ENCODE peak calls at places on chromosomes 1 and 21, in seven cellular contexts. K, X, Q, T, M, Y and S are unnamed samples.

GRCh38 chr1:36739703-36740289 is 257.1 kb upstream of the CSF3R start:
- DNase-seq in K (no peak), X (no peak), Q (no peak), T (no peak), M (no peak), Y (no peak), S (no peak)

GRCh38 chr1:182604128-182604834 is at the start of gene RGS16:
- DNase-seq in K (peak; percentile 75), X (peak; percentile 92), Q (peak; percentile 96), T (peak; percentile 93), M (peak; percentile 92), Y (no peak), S (peak; percentile 79)

GRCh38 chr1:168488153-168488552 is 55.6 kb downstream of the XCL2 start:
- DNase-seq in K (peak; percentile 63), X (no peak), Q (no peak), T (no peak), M (peak; percentile 92), Y (no peak), S (no peak)

GRCh38 chr1:27395441-27396195 is 3.2 kb downstream of the GPR3 start:
- DNase-seq in K (peak; percentile 69), X (peak; percentile 50), Q (peak; percentile 89), T (peak; percentile 55), M (peak; percentile 86), Y (no peak), S (no peak)

GRCh38 chr1:9842781-9843575 is 19.2 kb upstream of the CLSTN1 start:
- DNase-seq in K (no peak), X (no peak), Q (no peak), T (no peak), M (no peak), Y (no peak), S (no peak)

GRCh38 chr1:109784551-109785252 is 21.0 kb upstream of the EPS8L3 start:
- DNase-seq in K (no peak), X (no peak), Q (no peak), T (no peak), M (no peak), Y (no peak), S (no peak)

GRCh38 chr1:162942903-162943567 is 82.1 kb upstream of the CCDC190 start:
- DNase-seq in K (peak; percentile 51), X (no peak), Q (no peak), T (no peak), M (peak; percentile 58), Y (no peak), S (no peak)

GRCh38 chr21:44557491-44558328 is 885 bp downstream of the KRTAP10-3 start:
- DNase-seq in K (no peak), X (no peak), Q (no peak), T (no peak), M (no peak), Y (no peak), S (no peak)

GRCh38 chr1:39491146-39491921 is at the start of gene BMP8A:
- DNase-seq in K (no peak), X (no peak), Q (peak; percentile 72), T (peak; percentile 79), M (peak; percentile 66), Y (no peak), S (no peak)

GRCh38 chr1:154170547-154171221 is 15.8 kb upstream of the NUP210L start:
- DNase-seq in K (no peak), X (no peak), Q (no peak), T (no peak), M (peak; percentile 42), Y (no peak), S (peak; percentile 37)

GRCh38 chr1:98792123-98792522 is 130.6 kb downstream of the SNX7 start:
- DNase-seq in K (peak; percentile 19), X (no peak), Q (no peak), T (no peak), M (peak; percentile 9), Y (no peak), S (no peak)

GRCh38 chr1:187092104-187092503 is 263.4 kb downstream of the PLA2G4A start:
- DNase-seq in K (no peak), X (no peak), Q (peak; percentile 74), T (no peak), M (no peak), Y (no peak), S (no peak)

GRCh38 chr1:93669369-93669768 is 12.3 kb downstream of the BCAR3 start:
- DNase-seq in K (no peak), X (no peak), Q (no peak), T (no peak), M (peak; percentile 58), Y (no peak), S (no peak)

GRCh38 chr1:235996048-235996785 is 68.7 kb downstream of the NID1 start:
- DNase-seq in K (no peak), X (no peak), Q (no peak), T (no peak), M (no peak), Y (no peak), S (peak; percentile 60)

GRCh38 chr1:176989023-176989422 is 175.5 kb downstream of the ASTN1 start:
- DNase-seq in K (no peak), X (no peak), Q (no peak), T (no peak), M (peak; percentile 7), Y (no peak), S (no peak)

GRCh38 chr1:211393203-211393602 is 66.6 kb downstream of the TRAF5 start:
- DNase-seq in K (no peak), X (no peak), Q (no peak), T (no peak), M (no peak), Y (no peak), S (no peak)

GRCh38 chr1:38213720-38214367 is 167.3 kb upstream of the POU3F1 start:
- DNase-seq in K (no peak), X (no peak), Q (no peak), T (no peak), M (no peak), Y (no peak), S (no peak)

GRCh38 chr1:59687081-59687480 is 127.7 kb upstream of the HOOK1 start:
- DNase-seq in K (no peak), X (no peak), Q (no peak), T (no peak), M (no peak), Y (no peak), S (no peak)

GRCh38 chr1:90726716-90727480 is 9.8 kb upstream of the BARHL2 start:
- DNase-seq in K (no peak), X (no peak), Q (no peak), T (no peak), M (no peak), Y (no peak), S (no peak)

GRCh38 chr1:1425753-1426495 is 4.8 kb upstream of the ANKRD65 start:
- DNase-seq in K (no peak), X (no peak), Q (no peak), T (no peak), M (no peak), Y (no peak), S (no peak)

GRCh38 chr1:173355281-173356031 is 121.7 kb upstream of the PRDX6 start:
- DNase-seq in K (no peak), X (no peak), Q (no peak), T (no peak), M (no peak), Y (no peak), S (peak; percentile 39)

GRCh38 chr1:87478231-87478630 is 149.6 kb downstream of the LMO4 start:
- DNase-seq in K (peak; percentile 19), X (no peak), Q (no peak), T (no peak), M (no peak), Y (no peak), S (no peak)

GRCh38 chr1:11487196-11487751 is 8.3 kb downstream of the DISP3 start:
- DNase-seq in K (no peak), X (no peak), Q (no peak), T (no peak), M (no peak), Y (no peak), S (no peak)

GRCh38 chr21:22120616-22121266 is 1122.5 kb downstream of the NCAM2 start:
- DNase-seq in K (peak; percentile 12), X (no peak), Q (peak; percentile 1), T (no peak), M (peak; percentile 0), Y (no peak), S (no peak)
- H3K4me3 ChIP-seq in K (no peak overlapping the region), X (no peak overlapping the region), Q (no peak overlapping the region), T (no peak overlapping the region), M (no peak overlapping the region), Y (no peak overlapping the region), S (no peak overlapping the region)

GRCh38 chr21:45582128-45582527 is 39.9 kb upstream of the SLC19A1 start:
- DNase-seq in K (no peak), X (no peak), Q (no peak), T (no peak), M (no peak), Y (no peak), S (no peak)

GRCh38 chr21:45583831-45584509 is 41.7 kb upstream of the SLC19A1 start:
- DNase-seq in K (no peak), X (no peak), Q (no peak), T (no peak), M (no peak), Y (no peak), S (no peak)

GRCh38 chr21:45586289-45586858 is 44.1 kb upstream of the SLC19A1 start:
- DNase-seq in K (no peak), X (no peak), Q (no peak), T (no peak), M (no peak), Y (no peak), S (no peak)

GRCh38 chr21:45581322-45581712 is 39.1 kb upstream of the SLC19A1 start:
- DNase-seq in K (no peak), X (no peak), Q (no peak), T (no peak), M (no peak), Y (no peak), S (no peak)

DNA sequence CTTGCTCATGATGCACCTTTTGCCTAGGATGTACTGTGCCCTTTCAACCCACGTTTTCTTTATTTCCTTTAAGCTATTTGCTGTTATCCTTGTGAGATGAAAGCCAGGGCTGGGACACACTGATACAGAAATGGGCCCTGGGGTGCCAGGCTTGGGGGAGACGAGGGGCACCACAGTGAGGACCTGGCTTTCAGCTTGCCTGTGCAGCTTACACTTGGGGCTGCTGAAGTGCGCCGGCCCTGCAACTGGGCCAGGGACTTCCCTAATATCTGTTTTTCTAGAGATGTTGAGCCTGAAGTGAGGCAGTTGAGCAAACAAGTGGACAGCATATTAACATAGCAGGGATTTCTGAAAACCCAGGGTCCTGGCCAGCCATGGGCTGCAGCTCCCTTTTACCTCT is 42.5 kb upstream of the SLC19A1 start:
- DNase-seq in K (no peak), X (no peak), Q (no peak), T (no peak), M (no peak), Y (no peak), S (no peak)
- TF ChIP-seq CTCF in K (no peak), X (no peak), Q (no peak), T (no peak), M (no peak), Y (no peak), S (no peak)

DNA sequence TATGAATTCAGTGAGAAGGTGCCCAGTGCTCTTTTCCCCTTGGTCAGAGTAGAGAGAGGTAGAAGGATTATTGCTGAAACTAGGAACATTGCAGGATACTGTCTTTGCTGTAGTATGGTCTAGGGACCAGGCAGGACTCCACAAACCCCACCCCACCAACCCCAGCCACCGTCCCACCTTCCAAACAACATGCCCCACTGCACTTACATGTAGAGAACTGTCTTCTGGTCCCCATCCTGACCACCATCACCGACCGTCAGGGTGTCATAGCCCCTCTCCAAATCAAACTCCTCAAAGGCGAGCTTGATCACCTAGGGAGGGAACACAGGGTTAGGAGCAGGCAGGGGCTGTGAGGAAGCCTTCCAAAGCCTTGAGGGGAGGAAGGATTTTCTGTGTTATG is 71.7 kb upstream of the HMGB4 start:
- DNase-seq in K (no peak), X (no peak), Q (no peak), T (no peak), M (no peak), Y (no peak), S (no peak)
- H3K4me3 ChIP-seq in K (no peak overlapping the region), X (no peak overlapping the region), Q (no peak overlapping the region), T (no peak overlapping the region), M (no peak overlapping the region), Y (no peak overlapping the region), S (no peak overlapping the region)

GRCh38 chr1:43316738-43317520 is 16.1 kb downstream of the TIE1 start:
- DNase-seq in K (no peak), X (no peak), Q (no peak), T (no peak), M (no peak), Y (no peak), S (no peak)
- TF ChIP-seq CTCF in K (peak; percentile 8), X (no peak), Q (no peak), T (no peak), M (no peak), Y (no peak), S (peak; percentile 17)